ENCODE peak calls at places on chromosome 9, in six cellular contexts. U, B, T, N, K and F are unnamed samples.

GRCh38 chr9:99109522-99109921 is 4.6 kb downstream of the TGFBR1 start:
- DNase-seq in K (no peak), T (peak; percentile 73), N (peak; percentile 69), B (peak; percentile 44), U (no peak), F (peak; percentile 60)

GRCh38 chr9:137352511-137353222 is 50.6 kb upstream of the NRARP start:
- DNase-seq in T (no peak), B (no peak), U (peak; percentile 20), K (no peak), N (no peak), F (no peak)

GRCh38 chr9:14351206-14351605 is 37.3 kb upstream of the NFIB start:
- DNase-seq in U (no peak), B (no peak), N (no peak), T (no peak), K (no peak), F (peak; percentile 29)

GRCh38 chr9:123414921-123415592 is 59.1 kb downstream of the CRB2 start:
- DNase-seq in N (peak; percentile 48), U (no peak), K (peak; percentile 43), B (no peak), T (peak; percentile 56), F (no peak)

GRCh38 chr9:18890372-18890771 is 142.6 kb downstream of the SAXO1 start:
- DNase-seq in B (peak; percentile 49), U (no peak), T (peak; percentile 70), K (peak; percentile 12), N (peak; percentile 24), F (no peak)

GRCh38 chr9:34961574-34962480 is 3.7 kb downstream of the PHF24 start:
- DNase-seq in K (no peak), B (peak; percentile 8), N (peak; percentile 75), U (no peak), T (peak; percentile 16), F (no peak)

GRCh38 chr9:127970401-127971313 is 10.1 kb downstream of the EEIG1 start:
- DNase-seq in B (no peak), T (no peak), U (no peak), N (no peak), K (no peak), F (no peak)

GRCh38 chr9:122904466-122904822 is 715 bp downstream of the RC3H2 start:
- DNase-seq in U (peak; percentile 86), K (no peak), N (peak; percentile 65), T (peak; percentile 40), B (no peak), F (no peak)

GRCh38 chr9:130316406-130316805 is 50.8 kb downstream of the HMCN2 start:
- DNase-seq in B (no peak), T (no peak), N (no peak), U (no peak), K (no peak), F (no peak)